ENCODE peak calls at places on chromosome 21, in eight cellular contexts. D, C, U, L, G, T, E and F are unnamed samples.

GRCh38 chr21:15809818-15810217 is 80.0 kb downstream of the USP25 start:
- DNase-seq in L (no peak), U (no peak), G (no peak), E (peak), C (no peak), T (no peak), D (no peak), F (peak)

GRCh38 chr21:16279658-16280581 is 550.1 kb downstream of the USP25 start:
- DNase-seq in C (peak), D (peak), G (no peak), E (peak), L (no peak), T (no peak), U (peak), F (peak)

GRCh38 chr21:38898422-38899098 is 92.8 kb downstream of the ETS2 start:
- DNase-seq in C (no peak), U (no peak), G (no peak), E (no peak), L (no peak), D (no peak), T (no peak), F (no peak)

GRCh38 chr21:37463083-37463780 is 96.7 kb downstream of the DYRK1A start:
- DNase-seq in U (peak), E (peak), L (no peak), G (no peak), T (no peak), D (no peak), C (peak), F (peak)

GRCh38 chr21:35226960-35227741 is 178.0 kb upstream of the RUNX1 start:
- DNase-seq in E (no peak), L (no peak), G (no peak), U (no peak), T (no peak), C (no peak), D (no peak), F (no peak)

GRCh38 chr21:35159881-35160280 is 110.8 kb upstream of the RUNX1 start:
- DNase-seq in T (no peak), D (no peak), U (no peak), L (no peak), E (peak), C (no peak), G (no peak), F (peak)

GRCh38 chr21:25818156-25818950 is 83.6 kb downstream of the GABPA start:
- DNase-seq in E (no peak), T (no peak), L (no peak), U (peak), G (no peak), C (peak), D (no peak), F (no peak)

GRCh38 chr21:35329940-35330670 is 281.0 kb upstream of the RUNX1 start:
- DNase-seq in D (no peak), G (no peak), U (no peak), C (no peak), T (no peak), L (no peak), E (peak), F (no peak)

GRCh38 chr21:39705849-39706248 is 39.1 kb upstream of the IGSF5 start:
- DNase-seq in T (no peak), U (no peak), D (no peak), C (no peak), E (peak), G (no peak), L (no peak), F (peak)

GRCh38 chr21:39057121-39057520 is 126.1 kb downstream of the PSMG1 start:
- DNase-seq in U (no peak), E (no peak), D (no peak), G (no peak), C (no peak), T (no peak), L (no peak), F (no peak)

GRCh38 chr21:15749045-15749867 is 19.5 kb downstream of the USP25 start:
- DNase-seq in T (no peak), G (no peak), C (no peak), U (no peak), L (no peak), D (no peak), E (no peak), F (peak)

GRCh38 chr21:34553199-34553952 is 41.4 kb upstream of the KCNE1 start:
- DNase-seq in G (no peak), E (peak), L (no peak), D (no peak), U (no peak), C (peak), T (no peak), F (peak)

GRCh38 chr21:46452719-46453118 is 6.0 kb upstream of the DIP2A start:
- DNase-seq in T (no peak), C (no peak), L (no peak), D (no peak), U (no peak), E (no peak), G (no peak), F (no peak)

GRCh38 chr21:41816583-41817165 is 49.8 kb upstream of the RIPK4 start:
- DNase-seq in U (peak), D (no peak), C (peak), T (peak), E (peak), G (no peak), L (peak), F (peak)

GRCh38 chr21:29650561-29651022 is 289.2 kb downstream of the GRIK1 start:
- DNase-seq in E (no peak), L (no peak), U (no peak), C (no peak), G (no peak), T (no peak), D (no peak), F (no peak)

GRCh38 chr21:39046236-39046911 is 136.9 kb downstream of the PSMG1 start:
- DNase-seq in D (no peak), G (no peak), C (no peak), L (no peak), E (no peak), T (no peak), U (no peak), F (no peak)

GRCh38 chr21:31873696-31874599 is 1.1 kb downstream of the HUNK start:
- DNase-seq in C (peak), G (no peak), L (no peak), T (no peak), E (peak), D (peak), U (peak), F (no peak)

GRCh38 chr21:27513825-27514224 is 546.9 kb upstream of the ADAMTS5 start:
- DNase-seq in U (no peak), G (no peak), D (no peak), T (no peak), C (no peak), L (no peak), E (peak), F (no peak)

GRCh38 chr21:31136891-31137290 is 98.6 kb upstream of the KRTAP19-8 start:
- DNase-seq in T (no peak), G (no peak), D (no peak), E (no peak), U (no peak), C (no peak), L (peak), F (no peak)

GRCh38 chr21:34333150-34333739 is 30.6 kb upstream of the KCNE2 start:
- DNase-seq in T (no peak), C (no peak), E (peak), D (no peak), G (no peak), L (no peak), U (no peak), F (no peak)

GRCh38 chr21:21247441-21247840 is 249.2 kb downstream of the NCAM2 start:
- DNase-seq in T (no peak), L (no peak), C (no peak), U (no peak), E (peak), D (no peak), G (no peak), F (peak)

GRCh38 chr21:34989337-34990151 is 59.6 kb downstream of the RUNX1 start:
- DNase-seq in T (no peak), C (peak), L (no peak), E (peak), U (no peak), G (no peak), D (no peak), F (no peak)

GRCh38 chr21:28959367-28960099 is 33.1 kb downstream of the LTN1 start:
- DNase-seq in E (peak), L (no peak), D (no peak), G (no peak), U (no peak), C (no peak), T (no peak), F (peak)

GRCh38 chr21:45192332-45192731 is 95.4 kb downstream of the POFUT2 start:
- DNase-seq in U (peak), G (no peak), T (no peak), D (no peak), C (peak), E (no peak), L (no peak), F (no peak)
- TF ChIP-seq CTCF in U (peak), G (no peak), T (no peak), D (no peak), C (peak), E (no peak), L (no peak), F (no peak)

GRCh38 chr21:14285147-14285546 is 69.2 kb downstream of the RBM11 start:
- DNase-seq in T (no peak), L (no peak), E (no peak), C (no peak), U (no peak), D (no peak), G (no peak), F (no peak)

DNA sequence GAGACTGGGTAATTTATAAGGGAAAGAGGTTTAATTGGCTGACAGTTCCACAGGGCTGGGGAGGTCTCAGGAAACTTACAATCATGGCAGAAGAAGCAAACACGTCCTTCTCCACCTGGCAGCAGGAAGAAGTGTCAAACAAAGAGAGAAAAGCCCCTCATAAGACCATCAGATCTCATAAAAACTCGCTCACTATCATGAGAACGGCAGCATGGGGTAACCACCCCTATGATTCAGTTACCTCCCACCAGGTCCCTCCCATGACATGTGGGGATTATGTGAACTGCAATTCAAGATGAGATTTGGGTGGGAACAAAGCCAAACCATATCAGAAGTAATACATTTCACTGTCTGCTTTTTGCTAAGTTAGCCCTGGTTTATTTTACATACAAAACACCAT is 68.5 kb downstream of the RBM11 start:
- DNase-seq in G (no peak), D (no peak), T (no peak), L (no peak), U (no peak), C (no peak), E (no peak), F (no peak)
- H3K4me3 ChIP-seq in G (no peak), D (no peak), T (no peak), L (no peak), U (no peak), C (no peak), E (no peak), F (no peak)

DNA sequence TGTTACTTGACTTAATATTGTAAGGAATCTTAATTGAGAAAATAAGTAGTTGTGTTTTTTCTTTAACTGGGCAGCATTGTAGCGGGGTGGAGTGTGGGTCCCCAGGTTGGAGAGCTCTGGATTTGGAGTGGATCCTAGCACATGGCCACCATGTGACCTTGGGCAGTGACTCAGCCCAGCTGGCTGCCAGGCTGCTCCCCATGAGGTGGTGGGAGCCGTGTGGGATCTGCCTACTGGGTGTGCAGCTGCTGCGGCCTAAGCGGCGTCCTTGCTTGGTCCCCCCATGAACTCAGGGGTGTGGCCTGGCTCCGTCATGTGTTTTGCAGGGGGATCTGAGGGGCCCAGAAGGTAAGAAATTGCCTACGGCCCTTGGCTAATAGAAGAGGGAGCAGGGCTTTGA is 68.1 kb downstream of the ADARB1 start:
- DNase-seq in L (no peak), G (no peak), E (peak), C (no peak), T (no peak), D (no peak), U (no peak), F (peak)
- TF ChIP-seq CTCF in L (no peak), G (no peak), E (no peak), C (no peak), T (no peak), D (no peak), U (no peak), F (no peak)

GRCh38 chr21:33069645-33069993 is 322 bp upstream of the OLIG1 start:
- DNase-seq in D (no peak), L (no peak), C (no peak), T (no peak), U (no peak), E (no peak), G (no peak), F (no peak)

GRCh38 chr21:33071878-33072306 is 2.0 kb downstream of the OLIG1 start:
- DNase-seq in E (peak), C (peak), U (peak), G (no peak), D (no peak), L (no peak), T (no peak), F (peak)

GRCh38 chr21:33069994-33070811 is at the start of gene OLIG1:
- DNase-seq in G (no peak), U (peak), D (peak), T (no peak), L (peak), C (peak), E (peak), F (peak)

GRCh38 chr21:33069243-33069642 is 698 bp upstream of the OLIG1 start:
- DNase-seq in U (no peak), D (no peak), C (no peak), T (no peak), G (no peak), L (no peak), E (no peak), F (no peak)

DNA sequence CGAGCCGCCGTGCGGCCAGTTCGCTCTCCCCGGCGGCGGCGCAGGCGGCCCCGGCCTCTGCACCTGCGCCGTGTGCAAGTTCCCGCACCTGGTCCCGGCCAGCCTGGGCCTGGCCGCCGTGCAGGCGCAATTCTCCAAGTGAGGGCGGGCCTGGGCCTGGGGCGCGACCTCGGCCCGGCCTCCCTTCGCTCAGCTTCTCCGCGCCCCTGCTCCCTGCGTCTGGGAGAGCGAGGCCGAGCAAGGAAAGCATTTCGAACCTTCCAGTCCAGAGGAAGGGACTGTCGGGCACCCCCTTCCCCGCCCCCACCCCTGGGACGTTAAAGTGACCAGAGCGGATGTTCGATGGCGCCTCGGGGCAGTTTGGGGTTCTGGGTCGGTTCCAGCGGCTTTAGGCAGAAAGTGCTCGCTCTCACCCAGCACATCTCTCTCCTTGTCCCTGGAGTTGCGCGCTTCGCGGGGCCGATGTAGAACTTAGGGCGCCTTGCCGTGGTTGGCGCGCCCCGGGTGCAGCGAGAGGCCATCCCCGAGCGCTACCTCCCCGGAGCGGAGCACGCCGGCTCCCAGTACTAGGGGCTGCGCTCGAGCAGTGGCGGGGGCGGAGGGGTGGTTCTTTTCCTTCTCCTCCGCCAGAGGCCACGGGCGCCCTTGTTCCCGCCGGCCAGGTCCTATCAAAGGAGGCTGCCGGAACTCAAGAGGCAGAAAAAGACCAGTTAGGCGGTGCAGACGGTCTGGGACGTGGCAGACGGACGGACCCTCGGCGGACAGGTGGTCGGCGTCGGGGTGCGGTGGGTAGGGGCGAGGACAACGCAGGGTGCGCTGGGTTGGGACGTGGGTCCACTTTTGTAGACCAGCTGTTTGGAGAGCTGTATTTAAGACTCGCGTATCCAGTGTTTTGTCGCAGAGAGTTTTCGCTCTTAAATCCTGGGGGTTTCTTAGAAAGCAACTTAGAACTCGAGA is 1.3 kb downstream of the OLIG1 start:
- DNase-seq in T (no peak), E (peak), C (peak), U (peak), D (no peak), G (no peak), L (no peak), F (peak)
- H3K4me3 ChIP-seq in T (peak), E (no peak), C (peak), U (peak), D (peak), G (peak), L (peak), F (no peak)

GRCh38 chr21:43269981-43270670 is 101.3 kb downstream of the CRYAA start:
- DNase-seq in U (no peak), T (no peak), C (no peak), G (no peak), D (peak), L (no peak), E (no peak), F (no peak)

GRCh38 chr21:43270800-43271261 is 102.0 kb downstream of the CRYAA start:
- DNase-seq in G (no peak), D (peak), U (no peak), L (peak), E (peak), C (no peak), T (no peak), F (no peak)

GRCh38 chr21:43268804-43269186 is 100.0 kb downstream of the CRYAA start:
- DNase-seq in G (no peak), E (no peak), D (peak), T (no peak), C (no peak), U (no peak), L (no peak), F (no peak)

GRCh38 chr21:43268086-43268803 is 99.4 kb downstream of the CRYAA start:
- DNase-seq in E (no peak), L (no peak), T (no peak), U (no peak), D (peak), C (no peak), G (no peak), F (no peak)

DNA sequence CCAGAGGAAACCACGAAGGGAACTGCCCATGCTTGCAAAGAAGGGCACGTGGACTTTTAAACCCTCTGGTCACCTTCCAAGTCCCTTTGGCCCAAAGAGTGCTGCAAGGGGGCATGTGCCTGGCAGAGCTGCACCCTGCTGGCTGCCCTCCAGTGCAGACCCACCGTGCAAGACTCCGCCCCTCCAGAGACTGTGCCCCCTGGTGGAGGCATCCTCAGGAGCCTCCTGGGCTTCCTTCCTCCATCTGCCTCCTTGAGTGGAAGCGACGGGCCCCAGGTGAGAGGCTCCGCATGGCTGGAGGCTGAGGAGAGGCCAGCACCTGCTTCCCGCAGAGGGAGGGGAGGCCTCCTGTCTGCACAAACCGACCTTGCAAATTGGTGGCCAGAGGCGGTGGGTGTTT is 100.7 kb downstream of the CRYAA start:
- DNase-seq in U (peak), L (no peak), T (no peak), C (peak), G (no peak), E (no peak), D (peak), F (no peak)
- TF ChIP-seq CTCF in U (peak), L (no peak), T (no peak), C (peak), G (no peak), E (peak), D (no peak), F (peak)